ENCODE peak calls at places on chromosomes 6 and 20, in five cellular contexts. K is breast epithelium, Q is upper lobe of left lung, V is HCT116, G is thyroid gland. X is an unnamed sample.

GRCh38 chr6:1946583-1946982 is 298.8 kb downstream of the GMDS start:
- DNase-seq in K (no peak), Q (no peak), V (no peak), G (peak; percentile 69), X (no peak)

GRCh38 chr20:25237610-25238318 is 10.1 kb upstream of the PYGB start:
- DNase-seq in K (no peak), Q (peak; percentile 65), V (peak; percentile 94), G (no peak), X (peak; percentile 93)

GRCh38 chr6:135935951-135936601 is 84.6 kb downstream of the PDE7B start:
- DNase-seq in K (no peak), Q (no peak), V (no peak), G (no peak), X (no peak)

GRCh38 chr6:51913265-51913664 is 174.1 kb downstream of the PKHD1 start:
- DNase-seq in K (no peak), Q (no peak), V (no peak), G (no peak), X (no peak)

GRCh38 chr20:62627901-62628612 is 14.2 kb upstream of the SLCO4A1 start:
- DNase-seq in K (peak; percentile 49), Q (no peak), V (no peak), G (no peak), X (no peak)

GRCh38 chr6:291697-292505 is at the start of gene DUSP22:
- DNase-seq in K (peak; percentile 89), Q (peak; percentile 90), V (peak; percentile 45), G (peak; percentile 93), X (peak; percentile 84)

GRCh38 chr20:20593447-20594170 is 118.8 kb downstream of the RALGAPA2 start:
- DNase-seq in K (no peak), Q (peak; percentile 30), V (peak; percentile 18), G (no peak), X (no peak)

GRCh38 chr6:145204258-145204766 is 531.0 kb downstream of the EPM2A start:
- DNase-seq in K (no peak), Q (no peak), V (no peak), G (no peak), X (no peak)

GRCh38 chr20:24148372-24148771 is 159.8 kb upstream of the GGTLC1 start:
- DNase-seq in K (no peak), Q (peak; percentile 71), V (no peak), G (no peak), X (no peak)

GRCh38 chr20:50146732-50147662 is 6.5 kb downstream of the PEDS1 start:
- DNase-seq in K (no peak), Q (peak; percentile 63), V (no peak), G (no peak), X (peak; percentile 81)

GRCh38 chr6:106685833-106686232 is 56.5 kb downstream of the QRSL1 start:
- DNase-seq in K (no peak), Q (no peak), V (no peak), G (no peak), X (no peak)

GRCh38 chr6:137820952-137821351 is 46.1 kb upstream of the TNFAIP3 start:
- DNase-seq in K (no peak), Q (no peak), V (no peak), G (no peak), X (no peak)

GRCh38 chr20:40925829-40926228 is 102.8 kb upstream of the TOP1 start:
- DNase-seq in K (no peak), Q (no peak), V (no peak), G (no peak), X (no peak)

GRCh38 chr6:64074981-64075380 is 439.4 kb downstream of the PHF3 start:
- DNase-seq in K (no peak), Q (no peak), V (no peak), G (no peak), X (no peak)

GRCh38 chr6:63805808-63806572 is 170.4 kb downstream of the PHF3 start:
- DNase-seq in K (no peak), Q (peak; percentile 46), V (no peak), G (no peak), X (peak; percentile 21)

GRCh38 chr20:62246872-62247652 is 8.7 kb downstream of the OSBPL2 start:
- DNase-seq in K (peak; percentile 66), Q (no peak), V (no peak), G (peak; percentile 80), X (no peak)

GRCh38 chr20:11891081-11891826 is 26.4 kb upstream of the BTBD3 start:
- DNase-seq in K (no peak), Q (peak; percentile 45), V (no peak), G (peak; percentile 64), X (peak; percentile 85)

GRCh38 chr6:81562169-81562568 is 190.3 kb downstream of the TENT5A start:
- DNase-seq in K (no peak), Q (no peak), V (peak; percentile 76), G (no peak), X (no peak)

GRCh38 chr20:32454164-32455145 is 96.3 kb downstream of the ASXL1 start:
- DNase-seq in K (no peak), Q (no peak), V (no peak), G (no peak), X (no peak)

GRCh38 chr6:27495386-27496135 is 22.7 kb upstream of the ZNF184 start:
- DNase-seq in K (no peak), Q (no peak), V (peak; percentile 59), G (peak; percentile 25), X (no peak)

GRCh38 chr6:69379518-69379917 is 417.3 kb downstream of the LMBRD1 start:
- DNase-seq in K (no peak), Q (no peak), V (no peak), G (no peak), X (no peak)

GRCh38 chr6:15352884-15353283 is 107.0 kb downstream of the JARID2 start:
- DNase-seq in K (no peak), Q (no peak), V (no peak), G (no peak), X (no peak)

GRCh38 chr20:20759132-20759531 is 46.7 kb upstream of the RALGAPA2 start:
- DNase-seq in K (no peak), Q (no peak), V (no peak), G (peak; percentile 71), X (no peak)

GRCh38 chr6:14542670-14543366 is 425.2 kb downstream of the CD83 start:
- DNase-seq in K (no peak), Q (no peak), V (peak; percentile 29), G (no peak), X (no peak)

GRCh38 chr6:106974999-106975698 is 620 bp upstream of the CD24 start:
- DNase-seq in K (peak; percentile 69), Q (peak; percentile 45), V (no peak), G (peak; percentile 77), X (peak; percentile 85)

GRCh38 chr6:148700713-148701392 is 46.0 kb upstream of the UST start:
- DNase-seq in K (no peak), Q (no peak), V (no peak), G (peak; percentile 13), X (no peak)

GRCh38 chr6:21885532-21886089 is 292.1 kb downstream of the SOX4 start:
- DNase-seq in K (no peak), Q (no peak), V (no peak), G (peak; percentile 3), X (no peak)

GRCh38 chr20:12053348-12053747 is 135.7 kb downstream of the BTBD3 start:
- DNase-seq in K (no peak), Q (no peak), V (no peak), G (peak; percentile 4), X (no peak)

GRCh38 chr6:37663016-37663810 is 34.5 kb downstream of the MDGA1 start:
- DNase-seq in K (no peak), Q (no peak), V (no peak), G (no peak), X (no peak)

GRCh38 chr6:29746846-29747687 is 23.8 kb downstream of the HLA-F start:
- DNase-seq in K (no peak), Q (no peak), V (no peak), G (no peak), X (no peak)

GRCh38 chr6:170260686-170261085 is 30.2 kb downstream of the DLL1 start:
- DNase-seq in K (no peak), Q (no peak), V (peak; percentile 21), G (no peak), X (no peak)

GRCh38 chr6:122775975-122776374 is 3.5 kb upstream of the FABP7 start:
- DNase-seq in K (no peak), Q (no peak), V (no peak), G (no peak), X (no peak)

GRCh38 chr6:85443720-85444119 is 6.2 kb upstream of the NT5E start:
- DNase-seq in K (no peak), Q (no peak), V (no peak), G (no peak), X (no peak)

GRCh38 chr6:38354905-38355304 is 284.8 kb downstream of the BTBD9 start:
- DNase-seq in K (no peak), Q (no peak), V (no peak), G (no peak), X (no peak)

GRCh38 chr6:21769405-21769851 is 175.9 kb downstream of the SOX4 start:
- DNase-seq in K (no peak), Q (no peak), V (no peak), G (no peak), X (no peak)

GRCh38 chr20:5680227-5680626 is 70.0 kb upstream of the SHLD1 start:
- DNase-seq in K (no peak), Q (no peak), V (no peak), G (no peak), X (no peak)

DNA sequence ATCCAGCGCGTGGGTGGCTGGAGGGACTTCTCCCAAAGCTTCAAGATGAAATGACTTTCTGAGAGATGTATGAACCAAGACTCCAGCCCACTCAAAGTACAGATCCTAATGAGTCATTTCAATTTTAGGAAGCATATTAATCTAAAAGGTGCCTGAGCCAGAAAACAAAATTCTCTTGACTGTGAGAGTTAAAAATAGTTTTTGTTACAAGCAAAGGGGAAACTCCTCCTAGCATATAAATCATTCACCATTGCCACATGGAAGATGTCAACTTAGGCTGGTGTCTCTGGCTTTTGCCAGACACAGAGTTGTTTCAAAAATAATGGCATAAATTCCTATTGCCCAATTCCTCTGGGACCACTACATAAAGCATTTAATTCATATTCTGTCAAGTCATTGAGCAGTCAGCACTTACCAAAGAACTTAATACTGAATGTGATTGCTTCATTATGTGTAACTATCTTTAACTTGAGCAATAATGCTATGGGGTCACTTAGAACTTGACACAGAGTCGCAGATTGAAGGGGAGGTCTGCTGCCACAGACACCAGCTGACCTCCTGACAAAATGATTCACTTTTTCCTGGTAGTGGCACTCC is 280.6 kb downstream of the SLC35F1 start:
- DNase-seq in K (no peak), Q (no peak), V (no peak), G (no peak), X (no peak)
- H3K4me3 ChIP-seq in K (no peak overlapping the region), Q (no peak overlapping the region), V (no peak overlapping the region), G (no peak overlapping the region), X (no peak overlapping the region)

DNA sequence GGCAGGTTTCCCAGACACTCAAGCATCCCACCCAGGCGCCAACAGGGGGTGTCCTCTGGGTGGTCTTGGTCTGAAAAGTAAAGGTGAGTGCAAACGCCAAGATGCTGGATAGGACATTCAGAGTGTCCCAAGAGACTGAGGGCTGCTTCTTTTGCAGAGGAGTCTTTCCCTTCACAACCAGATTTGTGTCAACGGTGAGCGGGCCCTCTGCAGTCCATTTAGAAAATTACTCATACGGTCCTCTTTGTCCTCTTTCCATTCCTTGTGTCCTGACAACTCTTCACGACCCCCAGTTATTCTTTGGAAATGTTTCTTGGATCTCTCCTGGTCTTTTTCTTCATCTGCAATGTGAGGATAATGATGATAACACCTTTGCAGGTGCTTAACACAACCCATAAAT is 257.8 kb downstream of the CDC5L start:
- DNase-seq in K (no peak), Q (no peak), V (no peak), G (peak; percentile 8), X (no peak)
- TF ChIP-seq CTCF in K (no peak), Q (no peak), V (peak; percentile 30), G (peak; percentile 17), X (no peak)

GRCh38 chr6:56259163-56259562 is 11.8 kb upstream of the COL21A1 start:
- DNase-seq in K (no peak), Q (no peak), V (no peak), G (no peak), X (no peak)
- TF ChIP-seq POLR2A in K (no peak), Q (no peak), V (no peak), G (no peak), X (no peak)

GRCh38 chr20:58392286-58392685 is 3.3 kb downstream of the VAPB start:
- DNase-seq in K (no peak), Q (no peak), V (no peak), G (no peak), X (no peak)
- H3K4me3 ChIP-seq in K (no peak overlapping the region), Q (no peak overlapping the region), V (no peak overlapping the region), G (no peak overlapping the region), X (no peak overlapping the region)